ENCODE peak calls at places on chromosome 7, in nine cellular contexts. One of them, this sample, is unnamed.

GRCh38 chr7:127858091-127858914 is 172.9 kb downstream of the LRRC4 start:
- DNase-seq in transverse colon: no peak
- DNase-seq in CD8-positive, alpha-beta T cell: no peak
- DNase-seq in PC-3: no peak
- DNase-seq in heart right ventricle: no peak
- DNase-seq in HFF-Myc: no peak
- DNase-seq in cardiac fibroblast: no peak
- DNase-seq in fibroblast of lung: no peak
- DNase-seq in lower leg skin: no peak
- DNase-seq in this sample: no peak

GRCh38 chr7:29461996-29462395 is 101.6 kb upstream of the PRR15 start:
- DNase-seq in PC-3: no peak
- DNase-seq in HFF-Myc: no peak
- DNase-seq in transverse colon: no peak
- DNase-seq in fibroblast of lung: no peak
- DNase-seq in cardiac fibroblast: no peak
- DNase-seq in heart right ventricle: no peak
- DNase-seq in lower leg skin: no peak
- DNase-seq in CD8-positive, alpha-beta T cell: no peak
- DNase-seq in this sample: no peak

GRCh38 chr7:63067897-63068585 is 930.6 kb upstream of the ZNF722 start:
- DNase-seq in transverse colon: no peak
- DNase-seq in CD8-positive, alpha-beta T cell: no peak
- DNase-seq in PC-3: peak
- DNase-seq in fibroblast of lung: no peak
- DNase-seq in heart right ventricle: no peak
- DNase-seq in HFF-Myc: no peak
- DNase-seq in lower leg skin: peak
- DNase-seq in cardiac fibroblast: no peak
- DNase-seq in this sample: no peak

GRCh38 chr7:150383710-150384397 is 4.7 kb downstream of the ZNF775 start:
- DNase-seq in fibroblast of lung: no peak
- DNase-seq in transverse colon: peak
- DNase-seq in CD8-positive, alpha-beta T cell: no peak
- DNase-seq in PC-3: no peak
- DNase-seq in lower leg skin: no peak
- DNase-seq in HFF-Myc: no peak
- DNase-seq in heart right ventricle: no peak
- DNase-seq in cardiac fibroblast: no peak
- DNase-seq in this sample: no peak

GRCh38 chr7:2201686-2202360 is 30.9 kb downstream of the MAD1L1 start:
- DNase-seq in transverse colon: no peak
- DNase-seq in heart right ventricle: no peak
- DNase-seq in PC-3: no peak
- DNase-seq in CD8-positive, alpha-beta T cell: no peak
- DNase-seq in lower leg skin: no peak
- DNase-seq in fibroblast of lung: no peak
- DNase-seq in cardiac fibroblast: peak
- DNase-seq in HFF-Myc: no peak
- DNase-seq in this sample: no peak

GRCh38 chr7:114519215-114519614 is 104.6 kb downstream of the FOXP2 start:
- DNase-seq in lower leg skin: no peak
- DNase-seq in PC-3: no peak
- DNase-seq in fibroblast of lung: no peak
- DNase-seq in CD8-positive, alpha-beta T cell: no peak
- DNase-seq in heart right ventricle: no peak
- DNase-seq in HFF-Myc: no peak
- DNase-seq in transverse colon: no peak
- DNase-seq in cardiac fibroblast: peak
- DNase-seq in this sample: no peak

GRCh38 chr7:136183981-136184380 is 206.8 kb upstream of the MTPN start:
- DNase-seq in lower leg skin: no peak
- DNase-seq in fibroblast of lung: peak
- DNase-seq in CD8-positive, alpha-beta T cell: no peak
- DNase-seq in heart right ventricle: no peak
- DNase-seq in PC-3: peak
- DNase-seq in HFF-Myc: no peak
- DNase-seq in transverse colon: no peak
- DNase-seq in cardiac fibroblast: no peak
- DNase-seq in this sample: no peak

GRCh38 chr7:105680505-105681187 is 99.4 kb upstream of the EFCAB10 start:
- DNase-seq in PC-3: no peak
- DNase-seq in heart right ventricle: peak
- DNase-seq in HFF-Myc: no peak
- DNase-seq in CD8-positive, alpha-beta T cell: no peak
- DNase-seq in cardiac fibroblast: peak
- DNase-seq in lower leg skin: no peak
- DNase-seq in fibroblast of lung: no peak
- DNase-seq in transverse colon: peak
- DNase-seq in this sample: no peak

GRCh38 chr7:29623976-29624375 is 60.3 kb downstream of the PRR15 start:
- DNase-seq in PC-3: peak
- DNase-seq in lower leg skin: no peak
- DNase-seq in cardiac fibroblast: no peak
- DNase-seq in fibroblast of lung: no peak
- DNase-seq in transverse colon: no peak
- DNase-seq in CD8-positive, alpha-beta T cell: no peak
- DNase-seq in heart right ventricle: no peak
- DNase-seq in HFF-Myc: no peak
- DNase-seq in this sample: no peak

GRCh38 chr7:66379761-66380160 is 174.6 kb downstream of the TPST1 start:
- DNase-seq in transverse colon: no peak
- DNase-seq in CD8-positive, alpha-beta T cell: no peak
- DNase-seq in HFF-Myc: no peak
- DNase-seq in fibroblast of lung: peak
- DNase-seq in heart right ventricle: no peak
- DNase-seq in lower leg skin: no peak
- DNase-seq in cardiac fibroblast: peak
- DNase-seq in PC-3: peak
- DNase-seq in this sample: no peak

GRCh38 chr7:1466524-1467271 is 7.4 kb upstream of the MICALL2 start:
- DNase-seq in transverse colon: peak
- DNase-seq in fibroblast of lung: peak
- DNase-seq in heart right ventricle: peak
- DNase-seq in CD8-positive, alpha-beta T cell: no peak
- DNase-seq in PC-3: peak
- DNase-seq in cardiac fibroblast: peak
- DNase-seq in HFF-Myc: no peak
- DNase-seq in lower leg skin: no peak
- DNase-seq in this sample: no peak

GRCh38 chr7:33754933-33755928 is 150.1 kb upstream of the BMPER start:
- DNase-seq in fibroblast of lung: no peak
- DNase-seq in CD8-positive, alpha-beta T cell: no peak
- DNase-seq in lower leg skin: no peak
- DNase-seq in transverse colon: no peak
- DNase-seq in heart right ventricle: no peak
- DNase-seq in HFF-Myc: no peak
- DNase-seq in PC-3: no peak
- DNase-seq in cardiac fibroblast: no peak
- DNase-seq in this sample: no peak

GRCh38 chr7:141366098-141366621 is 185.1 kb upstream of the AGK start:
- DNase-seq in PC-3: no peak
- DNase-seq in cardiac fibroblast: peak
- DNase-seq in heart right ventricle: peak
- DNase-seq in CD8-positive, alpha-beta T cell: no peak
- DNase-seq in lower leg skin: no peak
- DNase-seq in transverse colon: no peak
- DNase-seq in HFF-Myc: no peak
- DNase-seq in fibroblast of lung: peak
- DNase-seq in this sample: no peak

GRCh38 chr7:78301361-78301760 is 502.8 kb downstream of the PHTF2 start:
- DNase-seq in transverse colon: no peak
- DNase-seq in lower leg skin: no peak
- DNase-seq in cardiac fibroblast: peak
- DNase-seq in PC-3: no peak
- DNase-seq in fibroblast of lung: peak
- DNase-seq in heart right ventricle: no peak
- DNase-seq in HFF-Myc: no peak
- DNase-seq in CD8-positive, alpha-beta T cell: no peak
- DNase-seq in this sample: no peak

GRCh38 chr7:7157177-7157886 is 25.0 kb upstream of the C1GALT1 start:
- DNase-seq in lower leg skin: no peak
- DNase-seq in fibroblast of lung: peak
- DNase-seq in HFF-Myc: no peak
- DNase-seq in PC-3: peak
- DNase-seq in cardiac fibroblast: peak
- DNase-seq in transverse colon: peak
- DNase-seq in CD8-positive, alpha-beta T cell: peak
- DNase-seq in heart right ventricle: no peak
- DNase-seq in this sample: peak

DNA sequence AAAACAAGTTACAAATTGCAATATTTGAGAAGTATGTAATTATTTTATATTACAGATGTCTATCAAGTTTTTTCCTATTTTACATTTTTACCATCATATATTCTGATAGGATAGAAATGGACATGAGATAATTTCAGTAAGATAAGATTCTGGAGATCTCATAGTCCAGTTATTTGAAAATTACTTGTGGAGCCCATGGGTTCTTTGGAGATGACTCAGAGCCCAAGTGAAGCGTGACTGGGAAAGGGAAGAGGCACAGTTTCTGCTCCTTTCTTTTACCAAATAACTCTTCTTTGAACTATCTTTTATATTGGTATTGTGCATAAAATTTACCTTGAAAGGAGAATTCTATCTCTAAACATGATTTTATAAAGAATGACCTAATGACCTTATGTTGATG is 2.4 kb downstream of the CD36 start:
- DNase-seq in cardiac fibroblast: peak
- DNase-seq in transverse colon: no peak
- DNase-seq in fibroblast of lung: peak
- DNase-seq in CD8-positive, alpha-beta T cell: no peak
- DNase-seq in heart right ventricle: no peak
- DNase-seq in PC-3: peak
- DNase-seq in lower leg skin: no peak
- DNase-seq in HFF-Myc: no peak
- DNase-seq in this sample: peak
- H3K4me3 ChIP-seq in cardiac fibroblast: no peak
- H3K4me3 ChIP-seq in transverse colon: no peak
- H3K4me3 ChIP-seq in fibroblast of lung: no peak
- H3K4me3 ChIP-seq in CD8-positive, alpha-beta T cell: no peak
- H3K4me3 ChIP-seq in heart right ventricle: peak
- H3K4me3 ChIP-seq in PC-3: no peak
- H3K4me3 ChIP-seq in lower leg skin: no peak
- H3K4me3 ChIP-seq in HFF-Myc: no peak
- H3K4me3 ChIP-seq in this sample: no peak

GRCh38 chr7:129144834-129145668 is 544 bp downstream of the TSPAN33 start:
- DNase-seq in heart right ventricle: no peak
- DNase-seq in transverse colon: no peak
- DNase-seq in cardiac fibroblast: no peak
- DNase-seq in fibroblast of lung: no peak
- DNase-seq in lower leg skin: no peak
- DNase-seq in CD8-positive, alpha-beta T cell: no peak
- DNase-seq in PC-3: no peak
- DNase-seq in HFF-Myc: no peak
- DNase-seq in this sample: no peak
- TF ChIP-seq CTCF in heart right ventricle: no peak
- TF ChIP-seq CTCF in transverse colon: no peak
- TF ChIP-seq CTCF in cardiac fibroblast: no peak
- TF ChIP-seq CTCF in fibroblast of lung: peak
- TF ChIP-seq CTCF in lower leg skin: no peak
- TF ChIP-seq CTCF in CD8-positive, alpha-beta T cell: peak
- TF ChIP-seq CTCF in PC-3: peak
- TF ChIP-seq CTCF in HFF-Myc: peak
- TF ChIP-seq CTCF in this sample: peak

GRCh38 chr7:116526897-116527296 is 2.1 kb downstream of the CAV1 start:
- DNase-seq in cardiac fibroblast: peak
- DNase-seq in PC-3: no peak
- DNase-seq in fibroblast of lung: no peak
- DNase-seq in CD8-positive, alpha-beta T cell: no peak
- DNase-seq in HFF-Myc: no peak
- DNase-seq in transverse colon: no peak
- DNase-seq in lower leg skin: no peak
- DNase-seq in heart right ventricle: no peak
- DNase-seq in this sample: no peak

GRCh38 chr7:116529250-116529649 is 4.4 kb downstream of the CAV1 start:
- DNase-seq in transverse colon: no peak
- DNase-seq in heart right ventricle: no peak
- DNase-seq in cardiac fibroblast: no peak
- DNase-seq in PC-3: no peak
- DNase-seq in CD8-positive, alpha-beta T cell: no peak
- DNase-seq in lower leg skin: no peak
- DNase-seq in HFF-Myc: no peak
- DNase-seq in fibroblast of lung: no peak
- DNase-seq in this sample: no peak

GRCh38 chr7:116527521-116527920 is 2.7 kb downstream of the CAV1 start:
- DNase-seq in heart right ventricle: no peak
- DNase-seq in PC-3: peak
- DNase-seq in fibroblast of lung: peak
- DNase-seq in HFF-Myc: no peak
- DNase-seq in lower leg skin: no peak
- DNase-seq in cardiac fibroblast: peak
- DNase-seq in transverse colon: no peak
- DNase-seq in CD8-positive, alpha-beta T cell: no peak
- DNase-seq in this sample: no peak

GRCh38 chr7:116525913-116526857 is 1.3 kb downstream of the CAV1 start:
- DNase-seq in CD8-positive, alpha-beta T cell: peak
- DNase-seq in transverse colon: peak
- DNase-seq in heart right ventricle: peak
- DNase-seq in fibroblast of lung: peak
- DNase-seq in HFF-Myc: no peak
- DNase-seq in cardiac fibroblast: peak
- DNase-seq in lower leg skin: peak
- DNase-seq in PC-3: peak
- DNase-seq in this sample: peak

DNA sequence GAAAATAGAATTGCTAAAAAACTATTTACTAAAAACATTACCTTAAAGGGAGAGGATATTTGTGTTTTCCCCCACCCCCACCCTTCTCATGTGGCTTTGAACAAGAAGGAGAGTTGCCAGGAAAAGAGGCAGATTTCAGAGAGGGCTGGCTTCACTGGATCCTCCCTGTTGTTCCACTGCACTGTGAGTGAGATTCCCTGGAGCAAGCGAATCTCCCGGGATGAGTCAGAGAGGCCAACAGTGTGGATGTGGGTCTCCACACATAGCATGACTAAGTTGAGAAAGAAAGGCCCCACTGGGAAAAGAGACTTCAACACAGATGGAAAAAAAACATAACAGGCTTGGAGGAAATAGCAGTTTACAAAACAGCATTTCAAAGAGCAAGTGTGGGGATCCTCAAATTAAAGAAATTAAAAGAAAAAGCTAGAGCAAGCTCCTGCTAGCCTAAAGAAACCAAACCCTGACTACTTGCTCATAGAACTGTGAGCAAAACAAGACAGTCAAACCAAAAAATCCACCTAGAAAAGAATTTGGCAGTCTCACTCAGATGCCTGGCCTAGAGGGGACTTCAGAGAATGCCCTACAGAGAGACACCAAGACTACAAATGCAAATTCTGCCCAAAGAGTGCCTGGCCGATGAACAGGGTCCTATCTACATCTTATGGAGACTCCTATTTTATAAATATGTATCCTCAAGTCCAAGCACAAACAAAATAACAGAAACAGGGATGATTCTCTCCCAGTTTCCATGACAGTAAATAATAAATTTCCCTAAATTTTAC is 3.4 kb downstream of the CAV1 start:
- DNase-seq in fibroblast of lung: peak
- DNase-seq in PC-3: peak
- DNase-seq in transverse colon: peak
- DNase-seq in CD8-positive, alpha-beta T cell: no peak
- DNase-seq in lower leg skin: peak
- DNase-seq in heart right ventricle: peak
- DNase-seq in HFF-Myc: peak
- DNase-seq in cardiac fibroblast: peak
- DNase-seq in this sample: peak
- H3K4me3 ChIP-seq in fibroblast of lung: peak
- H3K4me3 ChIP-seq in PC-3: peak
- H3K4me3 ChIP-seq in transverse colon: no peak
- H3K4me3 ChIP-seq in CD8-positive, alpha-beta T cell: no peak
- H3K4me3 ChIP-seq in lower leg skin: no peak
- H3K4me3 ChIP-seq in heart right ventricle: peak
- H3K4me3 ChIP-seq in HFF-Myc: peak
- H3K4me3 ChIP-seq in cardiac fibroblast: peak
- H3K4me3 ChIP-seq in this sample: peak

GRCh38 chr7:44375236-44375699 is 49.9 kb upstream of the CAMK2B start:
- DNase-seq in heart right ventricle: no peak
- DNase-seq in transverse colon: no peak
- DNase-seq in CD8-positive, alpha-beta T cell: no peak
- DNase-seq in cardiac fibroblast: no peak
- DNase-seq in HFF-Myc: no peak
- DNase-seq in lower leg skin: no peak
- DNase-seq in PC-3: peak
- DNase-seq in fibroblast of lung: no peak
- DNase-seq in this sample: no peak
- TF ChIP-seq CTCF in heart right ventricle: peak
- TF ChIP-seq CTCF in transverse colon: no peak
- TF ChIP-seq CTCF in CD8-positive, alpha-beta T cell: no peak
- TF ChIP-seq CTCF in cardiac fibroblast: peak
- TF ChIP-seq CTCF in HFF-Myc: peak
- TF ChIP-seq CTCF in lower leg skin: no peak
- TF ChIP-seq CTCF in PC-3: peak
- TF ChIP-seq CTCF in fibroblast of lung: no peak
- TF ChIP-seq CTCF in this sample: peak

This sample was measured in AG09309.